ENCODE peak calls at places on chromosome 21, in six cellular contexts. B is effector memory CD4-positive, alpha-beta T cell; Y is effector memory CD8-positive, alpha-beta T cell; E is stimulated activated CD4-positive, alpha-beta T cell treated with anti-CD3 and anti-CD28 coated beads, Interleukin-2, amount 100 ng/mL, for 48 hours; N is Karpas-422; Z is lower leg skin. Q is an unnamed sample.

GRCh38 chr21:32951041-32951440 is 74.7 kb upstream of the OLIG2 start:
- DNase-seq in E (no peak), Y (no peak), B (no peak), N (no peak), Z (no peak), Q (no peak)

GRCh38 chr21:36437745-36438128 is 42.2 kb downstream of the CLDN14 start:
- DNase-seq in E (no peak), Z (no peak), N (no peak), B (no peak), Y (no peak), Q (peak; percentile 45)

GRCh38 chr21:28602581-28602980 is 390.1 kb downstream of the LTN1 start:
- DNase-seq in Y (no peak), B (no peak), Z (no peak), E (no peak), N (no peak), Q (no peak)

GRCh38 chr21:39687069-39687468 is 57.9 kb upstream of the IGSF5 start:
- DNase-seq in Y (no peak), B (no peak), E (no peak), Z (no peak), N (no peak), Q (no peak)

GRCh38 chr21:45949928-45950739 is 31.4 kb upstream of the COL6A1 start:
- DNase-seq in N (no peak), E (no peak), Y (no peak), B (no peak), Z (no peak), Q (no peak)

GRCh38 chr21:44010429-44010828 is 1.7 kb upstream of the TRAPPC10 start:
- DNase-seq in E (no peak), Z (no peak), N (no peak), B (no peak), Y (no peak), Q (no peak)

GRCh38 chr21:45236481-45236880 is 51.2 kb downstream of the POFUT2 start:
- DNase-seq in E (no peak), B (no peak), N (peak; percentile 47), Y (no peak), Z (peak; percentile 4), Q (no peak)

GRCh38 chr21:25456672-25457071 is 150.6 kb downstream of the MRPL39 start:
- DNase-seq in Y (no peak), B (no peak), N (no peak), E (peak; percentile 31), Z (no peak), Q (no peak)

GRCh38 chr21:38311765-38312164 is 55.0 kb downstream of the KCNJ15 start:
- DNase-seq in E (no peak), B (no peak), Z (no peak), N (no peak), Y (no peak), Q (no peak)

GRCh38 chr21:18545908-18546307 is 142.3 kb upstream of the TMPRSS15 start:
- DNase-seq in N (no peak), E (no peak), B (no peak), Y (no peak), Z (no peak), Q (no peak)

GRCh38 chr21:15842565-15842880 is 112.7 kb downstream of the USP25 start:
- DNase-seq in Z (no peak), B (no peak), Y (no peak), N (no peak), E (no peak), Q (no peak)

GRCh38 chr21:29175408-29176147 is 45.1 kb downstream of the MAP3K7CL start:
- DNase-seq in Y (no peak), B (no peak), E (no peak), Z (no peak), N (no peak), Q (peak; percentile 45)

GRCh38 chr21:45977396-45977795 is 4.2 kb upstream of the COL6A1 start:
- DNase-seq in E (no peak), Y (no peak), B (no peak), Z (no peak), N (no peak), Q (no peak)

GRCh38 chr21:27802816-27803475 is 836.1 kb upstream of the ADAMTS5 start:
- DNase-seq in Z (peak; percentile 15), B (no peak), E (peak; percentile 8), N (peak; percentile 80), Y (no peak), Q (no peak)

GRCh38 chr21:34950980-34951379 is 98.1 kb downstream of the RUNX1 start:
- DNase-seq in E (no peak), Z (no peak), N (no peak), Y (no peak), B (no peak), Q (no peak)

GRCh38 chr21:36889401-36889800 is 77.1 kb downstream of the HLCS start:
- DNase-seq in Y (no peak), Z (no peak), E (no peak), N (no peak), B (no peak), Q (no peak)

GRCh38 chr21:16954787-16955186 is 558.1 kb upstream of the CXADR start:
- DNase-seq in E (no peak), B (no peak), N (no peak), Y (no peak), Z (no peak), Q (no peak)

GRCh38 chr21:27582246-27582945 is 615.5 kb upstream of the ADAMTS5 start:
- DNase-seq in N (no peak), Y (no peak), B (no peak), Z (no peak), E (no peak), Q (no peak)

GRCh38 chr21:29335720-29336119 is 37.0 kb downstream of the BACH1 start:
- DNase-seq in B (no peak), Z (no peak), E (no peak), Y (no peak), N (no peak), Q (no peak)

GRCh38 chr21:44671911-44672310 is 5.2 kb upstream of the KRTAP12-2 start:
- DNase-seq in E (no peak), Y (no peak), Z (no peak), B (no peak), N (no peak), Q (no peak)

GRCh38 chr21:42047821-42048613 is 23.1 kb upstream of the UMODL1 start:
- DNase-seq in N (no peak), Y (no peak), E (no peak), B (no peak), Z (no peak), Q (no peak)